ENCODE peak calls at places on chromosomes 16 and 17, in ten cellular contexts. S is hepatic stellate cell; Y is NCI-H1092 treated with DMSO at 0.1 percent for 48 hours; W is hypothalamus; M is uterus; H is activated CD4-positive, alpha-beta T cell treated with anti-CD3 and anti-CD28 coated beads for 1 hour; U is stimulated activated CD4-positive, alpha-beta T cell treated with anti-CD3 and anti-CD28 coated beads, TNF-alpha, amount 100 ng/mL, for 1 hour; V is KG1; O is mesothelial cell of epicardium; I is T-helper 1 cell. P is an unnamed sample.

GRCh38 chr17:69679839-69680238 is 265.3 kb downstream of the MAP2K6 start:
- DNase-seq in M (no peak), H (no peak), O (no peak), S (no peak), U (no peak), V (no peak), I (no peak), Y (no peak), W (no peak), P (no peak)

GRCh38 chr17:82534401-82534812 is 14.9 kb downstream of the FOXK2 start:
- DNase-seq in O (no peak), V (no peak), U (no peak), W (no peak), S (no peak), M (no peak), Y (no peak), I (no peak), H (no peak), P (no peak)

GRCh38 chr16:31404353-31405064 is 11.4 kb downstream of the ITGAD start:
- DNase-seq in M (no peak), U (no peak), H (no peak), I (no peak), S (peak), O (no peak), Y (no peak), V (no peak), W (no peak), P (no peak)

GRCh38 chr17:50728112-50728429 is 8.7 kb downstream of the LUC7L3 start:
- DNase-seq in M (no peak), I (no peak), Y (no peak), O (no peak), S (no peak), H (no peak), V (no peak), U (no peak), W (no peak), P (no peak)

GRCh38 chr16:66741971-66742396 is 9.4 kb downstream of the DYNC1LI2 start:
- DNase-seq in S (no peak), W (no peak), I (no peak), H (no peak), O (no peak), Y (no peak), V (no peak), M (no peak), U (no peak), P (no peak)

GRCh38 chr16:20807822-20808207 is 1.5 kb downstream of the REXO5 start:
- DNase-seq in I (no peak), U (no peak), Y (no peak), H (no peak), W (no peak), M (no peak), V (no peak), S (no peak), O (no peak), P (no peak)

GRCh38 chr17:54261465-54261864 is 438.7 kb downstream of the KIF2B start:
- DNase-seq in O (no peak), U (no peak), M (no peak), S (no peak), I (no peak), Y (no peak), V (no peak), H (no peak), W (no peak), P (no peak)

GRCh38 chr16:70162041-70162451 is 11.5 kb upstream of the CLEC18C start:
- DNase-seq in U (no peak), W (no peak), Y (no peak), I (no peak), S (peak), O (no peak), V (no peak), H (no peak), M (no peak), P (no peak)

GRCh38 chr16:27287051-27287811 is 18.7 kb upstream of the NSMCE1 start:
- DNase-seq in U (no peak), O (no peak), Y (no peak), M (no peak), W (no peak), S (no peak), H (no peak), V (no peak), I (no peak), P (no peak)

GRCh38 chr17:4329838-4330237 is 36.6 kb downstream of the UBE2G1 start:
- DNase-seq in S (peak), O (no peak), U (no peak), V (no peak), Y (no peak), H (no peak), I (no peak), M (no peak), W (no peak), P (no peak)

GRCh38 chr17:27414271-27414670 is 42.0 kb upstream of the KSR1 start:
- DNase-seq in M (no peak), O (no peak), S (no peak), U (no peak), I (no peak), Y (no peak), W (no peak), V (no peak), H (no peak), P (no peak)

GRCh38 chr16:9518054-9518453 is 426.6 kb downstream of the HAPSTR1 start:
- DNase-seq in I (no peak), Y (no peak), V (no peak), H (no peak), S (no peak), O (no peak), M (peak), W (no peak), U (no peak), P (no peak)

GRCh38 chr17:32759476-32759875 is 117.4 kb downstream of the MYO1D start:
- DNase-seq in V (no peak), W (no peak), O (no peak), S (no peak), Y (no peak), U (no peak), I (no peak), M (no peak), H (no peak), P (no peak)

GRCh38 chr17:19508327-19508867 is 25.3 kb upstream of the SLC47A1 start:
- DNase-seq in Y (peak), M (peak), V (no peak), O (no peak), H (peak), I (peak), U (no peak), S (no peak), W (no peak), P (peak)

GRCh38 chr17:47368262-47368661 is 44.5 kb downstream of the EFCAB13 start:
- DNase-seq in Y (peak), H (no peak), S (no peak), U (no peak), W (no peak), O (no peak), V (no peak), M (no peak), I (no peak), P (no peak)

GRCh38 chr17:80512233-80512632 is 32.4 kb upstream of the RPTOR start:
- DNase-seq in S (peak), U (no peak), I (no peak), Y (no peak), O (no peak), M (no peak), W (no peak), V (no peak), H (no peak), P (no peak)

GRCh38 chr17:77455111-77455877 is 314.5 kb downstream of the SEC14L1 start:
- DNase-seq in O (no peak), I (no peak), W (no peak), Y (no peak), S (peak), H (no peak), V (no peak), U (no peak), M (no peak), P (peak)

GRCh38 chr16:67000384-67001158 is 12.2 kb downstream of the CES4A start:
- DNase-seq in V (no peak), Y (peak), S (peak), U (peak), I (peak), H (peak), W (peak), M (peak), O (no peak), P (peak)

GRCh38 chr17:45129426-45129939 is 2.8 kb downstream of the PLCD3 start:
- DNase-seq in W (no peak), S (no peak), M (no peak), I (no peak), Y (no peak), O (no peak), U (no peak), H (no peak), V (no peak), P (no peak)

GRCh38 chr17:38509008-38509771 is 80.9 kb downstream of the ARHGAP23 start:
- DNase-seq in I (peak), S (peak), W (peak), H (peak), V (no peak), Y (no peak), O (peak), U (peak), M (peak), P (peak)

GRCh38 chr17:16910341-16910740 is 61.6 kb downstream of the TNFRSF13B start:
- DNase-seq in H (peak), Y (no peak), V (no peak), U (no peak), S (no peak), O (no peak), M (no peak), I (no peak), W (no peak), P (no peak)

GRCh38 chr16:22787456-22788189 is 26.3 kb upstream of the HS3ST2 start:
- DNase-seq in M (no peak), U (no peak), I (no peak), V (no peak), O (no peak), H (no peak), W (no peak), S (no peak), Y (no peak), P (no peak)

GRCh38 chr16:82092711-82093110 is 57.7 kb downstream of the HSD17B2 start:
- DNase-seq in U (no peak), Y (no peak), V (no peak), M (no peak), S (no peak), W (no peak), I (no peak), O (no peak), H (no peak), P (no peak)

GRCh38 chr17:2194778-2195417 is 108.7 kb downstream of the SMG6 start:
- DNase-seq in Y (no peak), W (no peak), V (no peak), I (no peak), S (no peak), M (peak), H (no peak), U (no peak), O (no peak), P (no peak)

GRCh38 chr17:8654822-8655221 is 24.3 kb upstream of the MYH10 start:
- DNase-seq in W (no peak), M (no peak), Y (no peak), H (no peak), O (no peak), U (no peak), V (no peak), I (no peak), S (no peak), P (no peak)

GRCh38 chr16:61105544-61105943 is 930.7 kb downstream of the CDH8 start:
- DNase-seq in U (no peak), I (no peak), W (no peak), M (no peak), S (no peak), H (no peak), O (no peak), Y (no peak), V (no peak), P (no peak)

GRCh38 chr16:58464047-58464915 is 35.7 kb upstream of the NDRG4 start:
- DNase-seq in U (no peak), W (no peak), O (no peak), S (no peak), V (no peak), H (no peak), I (no peak), M (peak), Y (no peak), P (no peak)

GRCh38 chr16:68737730-68738590 is 868 bp downstream of the CDH1 start:
- DNase-seq in H (no peak), S (no peak), I (no peak), W (no peak), V (no peak), M (peak), Y (peak), O (no peak), U (no peak), P (no peak)

GRCh38 chr17:36691606-36692005 is 90.2 kb downstream of the MRM1 start:
- DNase-seq in M (no peak), S (no peak), W (no peak), U (no peak), O (no peak), Y (peak), H (no peak), I (no peak), V (no peak), P (no peak)

GRCh38 chr16:48188449-48189102 is 32.8 kb upstream of the ABCC12 start:
- DNase-seq in O (no peak), V (peak), M (no peak), Y (no peak), W (no peak), S (no peak), H (no peak), I (no peak), U (no peak), P (no peak)

GRCh38 chr17:47721725-47722124 is 11.3 kb upstream of the TBX21 start:
- DNase-seq in V (no peak), S (no peak), H (no peak), I (no peak), M (no peak), W (no peak), U (no peak), Y (no peak), O (no peak), P (no peak)

GRCh38 chr17:3015890-3016289 is 47.5 kb downstream of the OR1D5 start:
- DNase-seq in I (no peak), V (no peak), S (peak), O (no peak), M (no peak), U (no peak), W (no peak), H (no peak), Y (no peak), P (no peak)

GRCh38 chr17:19705771-19706770 is 10.3 kb downstream of the SLC47A2 start:
- DNase-seq in H (no peak), U (no peak), W (no peak), M (no peak), S (peak), V (no peak), O (no peak), I (no peak), Y (no peak), P (no peak)